ENCODE peak calls at places on chromosomes 1 and 21, in seven cellular contexts. Y is small intestine, B is psoas muscle, G is neural progenitor cell, S is pancreas, E is GM23248, R is uterus. D is an unnamed sample.

GRCh38 chr1:71660417-71660816 is 579.6 kb upstream of the ZRANB2 start:
- DNase-seq in R (no peak), Y (no peak), S (no peak), E (peak; percentile 76), G (no peak), B (no peak), D (no peak)

GRCh38 chr1:103063911-103064310 is 44.4 kb downstream of the COL11A1 start:
- DNase-seq in E (no peak), R (no peak), Y (no peak), G (no peak), S (no peak), B (no peak), D (no peak)

GRCh38 chr1:60390593-60391282 is 317.2 kb upstream of the C1orf87 start:
- DNase-seq in B (no peak), S (no peak), Y (no peak), E (no peak), R (no peak), G (no peak), D (no peak)

GRCh38 chr21:38819719-38820147 is 14.0 kb downstream of the ETS2 start:
- DNase-seq in B (no peak), G (no peak), Y (peak; percentile 78), E (peak; percentile 68), S (no peak), R (no peak), D (peak; percentile 77)

GRCh38 chr1:26697441-26697977 is 1.7 kb downstream of the ARID1A start:
- DNase-seq in E (peak; percentile 39), G (no peak), Y (no peak), B (no peak), R (no peak), S (peak; percentile 31), D (no peak)

GRCh38 chr1:53278294-53278693 is 40.0 kb upstream of the MAGOH start:
- DNase-seq in G (peak; percentile 68), B (peak; percentile 72), E (peak; percentile 59), R (peak; percentile 46), Y (peak; percentile 31), S (peak; percentile 31), D (peak; percentile 43)

GRCh38 chr1:1006305-1007159 is 6.6 kb upstream of the HES4 start:
- DNase-seq in R (peak; percentile 16), S (peak; percentile 21), E (no peak), G (no peak), B (peak; percentile 45), Y (peak; percentile 97), D (no peak)

GRCh38 chr1:112956503-112957132 is 622 bp upstream of the SLC16A1 start:
- DNase-seq in Y (no peak), B (no peak), S (no peak), E (no peak), R (no peak), G (peak; percentile 44), D (no peak)

GRCh38 chr1:118927826-118928225 is 60.3 kb downstream of the TBX15 start:
- DNase-seq in S (no peak), G (no peak), E (no peak), R (no peak), Y (no peak), B (no peak), D (no peak)

GRCh38 chr1:21671915-21672314 is 2.8 kb upstream of the RAP1GAP start:
- DNase-seq in Y (no peak), S (no peak), E (no peak), G (no peak), R (no peak), B (no peak), D (no peak)

GRCh38 chr1:248372394-248372793 is 3.2 kb upstream of the OR2T6 start:
- DNase-seq in Y (no peak), E (no peak), B (no peak), R (no peak), S (no peak), G (no peak), D (no peak)

GRCh38 chr1:20336105-20336605 is 45.5 kb downstream of the VWA5B1 start:
- DNase-seq in R (no peak), G (no peak), Y (no peak), B (no peak), S (no peak), E (no peak), D (no peak)

GRCh38 chr1:66681686-66682085 is 70.6 kb upstream of the DYNLT5 start:
- DNase-seq in G (no peak), E (no peak), B (no peak), Y (no peak), S (no peak), R (no peak), D (no peak)

GRCh38 chr1:32870615-32871363 is at the start of gene FNDC5:
- DNase-seq in R (no peak), B (no peak), S (peak; percentile 15), E (peak; percentile 60), G (peak; percentile 86), Y (no peak), D (peak; percentile 16)

GRCh38 chr1:215888159-215888558 is 321.1 kb downstream of the KCTD3 start:
- DNase-seq in E (peak; percentile 29), R (no peak), S (no peak), G (peak; percentile 7), B (no peak), Y (no peak), D (no peak)

GRCh38 chr1:46757256-46757955 is 38.5 kb upstream of the EFCAB14 start:
- DNase-seq in R (no peak), E (peak; percentile 9), Y (peak; percentile 47), G (peak; percentile 28), B (no peak), S (peak; percentile 49), D (no peak)

GRCh38 chr1:225769687-225770086 is 7.9 kb upstream of the SRP9 start:
- DNase-seq in Y (no peak), G (no peak), B (no peak), S (no peak), R (no peak), E (no peak), D (no peak)

GRCh38 chr21:41755934-41756773 is 10.7 kb downstream of the RIPK4 start:
- DNase-seq in Y (no peak), E (no peak), G (no peak), S (no peak), B (no peak), R (no peak), D (no peak)

GRCh38 chr1:117213046-117213445 is 2.3 kb upstream of the VTCN1 start:
- DNase-seq in G (no peak), Y (no peak), S (no peak), B (no peak), R (no peak), E (no peak), D (no peak)

GRCh38 chr1:150536836-150537731 is 12.1 kb upstream of the ADAMTSL4 start:
- DNase-seq in R (no peak), G (no peak), E (peak; percentile 40), S (no peak), B (no peak), Y (no peak), D (peak; percentile 85)

GRCh38 chr1:6209661-6210605 is 4.0 kb downstream of the RNF207 start:
- DNase-seq in B (no peak), Y (no peak), R (no peak), G (peak; percentile 38), E (no peak), S (no peak), D (peak; percentile 37)

GRCh38 chr1:6208723-6209660 is 3.1 kb downstream of the RNF207 start:
- DNase-seq in S (no peak), Y (peak; percentile 48), B (peak; percentile 74), R (no peak), G (peak; percentile 82), E (peak; percentile 83), D (peak; percentile 80)

GRCh38 chr1:6207921-6208320 is 2.0 kb downstream of the RNF207 start:
- DNase-seq in R (no peak), G (no peak), S (no peak), B (no peak), E (no peak), Y (no peak), D (no peak)

GRCh38 chr1:6207075-6207885 is 1.4 kb downstream of the RNF207 start:
- DNase-seq in B (peak; percentile 53), R (no peak), G (no peak), Y (no peak), S (no peak), E (no peak), D (no peak)

GRCh38 chr1:6205849-6206845 is at the start of gene RNF207:
- DNase-seq in G (peak; percentile 86), S (peak; percentile 68), E (peak; percentile 81), B (peak; percentile 76), R (peak; percentile 39), Y (peak; percentile 82), D (no peak)
- H3K4me3 ChIP-seq in G (peak within 1 kb of the TSS; percentile 49), S (peak within 1 kb of the TSS; percentile 77), E (peak within 1 kb of the TSS; percentile 73), B (peak within 1 kb of the TSS; percentile 76), R (peak within 1 kb of the TSS; percentile 43), Y (peak within 1 kb of the TSS; percentile 66), D (no peak within 1 kb of the TSS)

GRCh38 chr1:3019516-3020051 is 1.7 kb upstream of the ACTRT2 start:
- DNase-seq in B (no peak), S (no peak), Y (no peak), R (no peak), G (no peak), E (no peak), D (no peak)
- H3K9me3 ChIP-seq in B (no peaks in the 10 kb centered on the region), S (no peaks in the 10 kb centered on the region), Y (no peaks in the 10 kb centered on the region), R (no peaks in the 10 kb centered on the region), G (no peaks in the 10 kb centered on the region), E (no peaks in the 10 kb centered on the region), D (no peaks in the 10 kb centered on the region)

DNA sequence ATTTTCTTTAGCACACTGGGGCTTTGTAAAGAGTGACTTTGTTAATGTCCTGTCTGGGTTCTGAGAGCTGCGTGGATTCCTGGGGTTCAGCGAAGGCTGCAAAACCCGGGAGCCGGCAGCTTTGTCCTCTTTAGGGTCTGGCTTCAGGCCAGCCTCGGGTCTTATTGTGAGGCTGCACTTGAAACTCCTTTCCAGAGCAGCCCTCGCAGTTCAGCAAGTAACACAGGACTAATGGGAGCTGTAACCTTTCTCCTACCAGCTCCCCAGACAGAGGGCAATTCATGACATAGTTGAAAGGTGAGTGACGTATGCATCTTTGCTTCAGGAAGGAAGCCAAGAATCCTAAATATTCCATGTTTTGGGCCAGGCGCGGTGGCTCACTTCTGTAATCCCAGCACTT is 1.4 kb downstream of the MTARC1 start:
- DNase-seq in Y (no peak), G (no peak), R (no peak), B (no peak), S (no peak), E (no peak), D (no peak)
- H3K4me3 ChIP-seq in Y (no peak overlapping the region), G (no peak overlapping the region), R (no peak overlapping the region), B (peak overlapping the region; percentile 75), S (no peak overlapping the region), E (no peak overlapping the region), D (no peak overlapping the region)

GRCh38 chr1:49622877-49623276 is 400.9 kb downstream of the AGBL4 start:
- DNase-seq in E (no peak), B (no peak), R (no peak), S (no peak), G (no peak), Y (no peak), D (no peak)
- H3K9me3 ChIP-seq in E (no peaks in the 10 kb centered on the region), B (no peaks in the 10 kb centered on the region), R (no peaks in the 10 kb centered on the region), S (no peaks in the 10 kb centered on the region), G (peaks cover 15% of the 10 kb centered on the region), Y (no peaks in the 10 kb centered on the region), D (no peaks in the 10 kb centered on the region)

DNA sequence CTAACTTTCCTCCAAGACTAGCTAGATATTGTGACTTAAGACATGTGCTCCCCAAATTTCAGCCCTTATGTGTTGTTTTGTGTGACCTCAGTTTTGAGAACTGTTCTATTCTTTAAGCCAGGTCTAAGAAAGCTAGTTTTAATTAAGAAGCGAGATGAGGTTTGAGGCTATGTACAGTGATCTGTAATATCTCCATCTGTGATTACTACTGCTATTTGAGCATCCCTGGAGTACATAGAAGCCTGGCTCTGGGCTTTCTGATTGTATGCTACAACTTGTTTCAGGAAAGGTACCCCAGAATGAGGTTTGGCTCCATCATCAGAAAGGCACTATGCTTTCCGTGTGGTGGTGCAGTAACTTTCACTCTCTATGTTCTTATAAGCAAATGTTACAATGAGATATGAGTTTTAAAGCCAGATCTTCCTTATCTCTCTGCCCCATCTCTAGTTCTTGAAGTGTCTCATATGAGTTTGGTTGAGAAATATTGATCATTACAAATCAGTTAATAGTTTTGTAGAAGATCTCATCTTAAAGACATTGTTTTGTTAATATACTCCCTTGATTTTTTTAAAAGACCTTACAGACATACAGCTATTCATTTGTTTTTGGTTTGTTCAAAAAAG is 605 bp downstream of the RGS4 start:
- DNase-seq in B (no peak), Y (no peak), G (no peak), E (peak; percentile 15), S (no peak), R (no peak), D (no peak)
- H3K4me3 ChIP-seq in B (peak overlapping the region; percentile 44), Y (no peak overlapping the region), G (no peak overlapping the region), E (peak overlapping the region; percentile 82), S (peak overlapping the region; percentile 22), R (peak overlapping the region; percentile 16), D (no peak overlapping the region)

D was measured in MG63.